ENCODE peak calls at places on chromosomes 11 and 22, in six cellular contexts. U, Q, H, N, L and P are unnamed samples.

GRCh38 chr11:70443043-70444030 is 45.0 kb downstream of the CTTN start:
- ATAC-seq in U (peak; percentile 14), Q (peak; percentile 56), H (peak; percentile 44), N (no peak), L (peak; percentile 32), P (no peak)

GRCh38 chr11:66970371-66970807 is 4.7 kb upstream of the C11orf86 start:
- ATAC-seq in U (no peak), Q (no peak), H (no peak), N (no peak), L (peak; percentile 15), P (no peak)

GRCh38 chr11:102306048-102306575 is 11.2 kb upstream of the BIRC3 start:
- ATAC-seq in U (peak; percentile 50), Q (no peak), H (peak; percentile 90), N (peak; percentile 50), L (peak; percentile 81), P (no peak)

GRCh38 chr11:85182437-85183109 is 444.6 kb downstream of the DLG2 start:
- ATAC-seq in U (peak; percentile 82), Q (peak; percentile 91), H (peak; percentile 53), N (peak; percentile 83), L (peak; percentile 98), P (no peak)

GRCh38 chr11:6745465-6746015 is 26.2 kb downstream of the OR2AG2 start:
- ATAC-seq in U (no peak), Q (no peak), H (no peak), N (peak; percentile 82), L (no peak), P (no peak)

GRCh38 chr11:117535201-117535869 is 207.7 kb downstream of the CEP164 start:
- ATAC-seq in U (peak; percentile 21), Q (no peak), H (no peak), N (no peak), L (no peak), P (peak; percentile 66)

GRCh38 chr11:33701831-33702230 is 1.2 kb upstream of the C11orf91 start:
- ATAC-seq in U (no peak), Q (no peak), H (peak; percentile 36), N (no peak), L (no peak), P (no peak)

GRCh38 chr11:36394056-36394455 is 98.0 kb downstream of the PRR5L start:
- ATAC-seq in U (no peak), Q (no peak), H (no peak), N (no peak), L (no peak), P (no peak)

GRCh38 chr11:12170984-12171383 is 60.6 kb downstream of the MICAL2 start:
- ATAC-seq in U (no peak), Q (no peak), H (no peak), N (no peak), L (no peak), P (peak; percentile 83)

GRCh38 chr22:37137903-37138665 is 11.6 kb downstream of the IL2RB start:
- ATAC-seq in U (no peak), Q (no peak), H (no peak), N (peak; percentile 5), L (no peak), P (no peak)

GRCh38 chr11:57530215-57530595 is 349 bp downstream of the TIMM10 start:
- ATAC-seq in U (peak; percentile 39), Q (peak; percentile 14), H (peak; percentile 41), N (no peak), L (peak; percentile 26), P (peak; percentile 3)

GRCh38 chr11:2825886-2826678 is 59.5 kb downstream of the CDKN1C start:
- ATAC-seq in U (peak; percentile 45), Q (peak; percentile 63), H (peak; percentile 17), N (no peak), L (no peak), P (peak; percentile 88)

GRCh38 chr11:120994460-120994859 is 29.4 kb upstream of the TBCEL start:
- ATAC-seq in U (no peak), Q (no peak), H (no peak), N (no peak), L (no peak), P (no peak)

GRCh38 chr11:79087238-79087956 is 353.4 kb downstream of the TENM4 start:
- ATAC-seq in U (peak; percentile 89), Q (peak; percentile 57), H (peak; percentile 42), N (no peak), L (peak; percentile 47), P (peak; percentile 15)

GRCh38 chr22:36113121-36113520 is 47.4 kb downstream of the APOL3 start:
- ATAC-seq in U (no peak), Q (no peak), H (no peak), N (no peak), L (no peak), P (no peak)

GRCh38 chr22:23089010-23089409 is 18.7 kb downstream of the GNAZ start:
- ATAC-seq in U (no peak), Q (no peak), H (no peak), N (no peak), L (no peak), P (no peak)

GRCh38 chr11:117989351-117990102 is 3.3 kb downstream of the IL10RA start:
- ATAC-seq in U (no peak), Q (no peak), H (no peak), N (no peak), L (no peak), P (no peak)

GRCh38 chr22:49792107-49792506 is 35.6 kb downstream of the BRD1 start:
- ATAC-seq in U (no peak), Q (no peak), H (no peak), N (no peak), L (no peak), P (no peak)

GRCh38 chr11:1025410-1026162 is 10.9 kb downstream of the MUC6 start:
- ATAC-seq in U (no peak), Q (no peak), H (peak; percentile 9), N (no peak), L (no peak), P (no peak)

GRCh38 chr11:9878936-9879335 is 215.1 kb downstream of the SWAP70 start:
- ATAC-seq in U (no peak), Q (no peak), H (no peak), N (no peak), L (no peak), P (no peak)

GRCh38 chr11:65307298-65308229 is 7.1 kb upstream of the CDC42EP2 start:
- ATAC-seq in U (no peak), Q (no peak), H (no peak), N (no peak), L (no peak), P (no peak)
- TF ChIP-seq POLR2AphosphoS5 in U (no peak), Q (no peak), H (no peak), N (no peak), L (no peak), P (no peak)

GRCh38 chr11:35387341-35387982 is 31.9 kb downstream of the SLC1A2 start:
- ATAC-seq in U (no peak), Q (no peak), H (no peak), N (no peak), L (no peak), P (no peak)
- TF ChIP-seq CTCF in U (peak; percentile 64), Q (no peak), H (peak; percentile 42), N (no peak), L (no peak), P (no peak)

DNA sequence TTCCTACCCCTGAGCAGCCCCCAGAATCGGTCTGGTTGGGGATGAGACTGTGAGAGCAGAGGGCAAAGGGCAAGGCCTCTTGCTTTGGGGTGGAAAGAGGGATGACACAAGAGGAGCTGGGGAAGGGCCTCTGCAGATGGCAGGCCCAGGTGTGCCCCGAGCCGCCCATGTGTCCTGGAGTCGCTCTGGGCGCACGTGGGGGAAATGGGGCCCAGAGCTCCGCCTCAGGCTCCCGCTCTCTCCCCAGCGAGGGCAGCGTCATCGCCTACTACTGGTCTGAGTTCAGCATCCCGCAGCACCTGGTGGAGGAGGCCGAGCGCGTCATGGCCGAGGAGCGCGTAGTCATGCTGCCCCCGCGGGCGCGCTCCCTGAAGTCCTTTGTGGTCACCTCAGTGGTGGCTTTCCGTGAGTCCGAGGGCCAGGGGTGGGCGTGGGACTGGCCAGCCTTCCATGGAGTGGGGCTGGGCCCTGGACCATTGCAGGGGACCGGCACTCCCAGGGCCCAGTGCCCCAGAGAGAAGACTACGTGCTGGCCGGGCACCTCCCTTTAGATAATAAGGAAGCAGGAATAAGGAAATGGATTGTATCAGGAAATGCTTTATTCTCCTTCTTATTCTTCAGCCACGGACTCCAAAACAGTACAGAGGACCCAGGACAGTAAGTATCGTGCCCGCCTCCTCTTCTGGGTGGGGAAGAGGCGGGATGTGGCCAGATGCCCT is 30.1 kb downstream of the ST14 start:
- ATAC-seq in U (peak; percentile 10), Q (peak; percentile 88), H (no peak), N (no peak), L (peak; percentile 34), P (no peak)
- TF ChIP-seq POLR2AphosphoS5 in U (no peak), Q (no peak), H (no peak), N (no peak), L (no peak), P (no peak)

DNA sequence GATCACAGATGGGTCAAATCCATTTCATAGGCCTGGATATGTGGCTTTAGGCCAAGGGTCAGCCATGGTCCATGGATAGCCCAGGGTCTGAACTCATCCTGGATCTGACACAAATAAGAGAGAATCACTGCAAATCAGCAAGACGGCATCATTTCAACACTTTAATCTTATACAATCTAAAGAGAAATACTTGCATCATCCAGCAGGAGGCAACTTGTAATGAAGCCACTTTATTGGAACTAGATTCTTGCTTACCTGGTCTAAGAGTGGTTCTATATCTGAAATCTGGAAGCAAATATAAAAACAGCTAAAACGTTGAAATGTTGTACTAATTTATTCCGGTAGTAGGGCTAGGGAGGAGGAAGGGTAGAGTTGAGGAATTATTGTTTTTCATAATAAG is 870.1 kb downstream of the JRKL start:
- ATAC-seq in U (no peak), Q (no peak), H (no peak), N (no peak), L (no peak), P (no peak)
- TF ChIP-seq CTCF in U (no peak), Q (peak; percentile 33), H (no peak), N (no peak), L (no peak), P (no peak)

GRCh38 chr11:44615041-44615513 is 49.6 kb downstream of the CD82 start:
- ATAC-seq in U (no peak), Q (peak; percentile 12), H (no peak), N (no peak), L (no peak), P (no peak)
- TF ChIP-seq POLR2AphosphoS5 in U (no peak), Q (no peak), H (no peak), N (no peak), L (no peak), P (no peak)